ENCODE peak calls at places on chromosomes 7 and 10, in ten cellular contexts. U is activated CD4-positive, CD25-positive, alpha-beta regulatory T cell; K is NCI-H1436; C is T follicular helper cell; H is Daoy; R is T-helper 9 cell; Y is GM04503; E is left lung; Q is HTR-8/SVneo; I is iPS-NIHi11. F is an unnamed sample.

GRCh38 chr10:82037076-82037475 is 162.1 kb downstream of the NRG3 start:
- DNase-seq in U (no peak), K (no peak), C (no peak), H (no peak), R (no peak), Y (no peak), E (no peak), Q (no peak), I (no peak), F (no peak)

GRCh38 chr10:20879136-20879535 is 18.0 kb downstream of the NEBL start:
- DNase-seq in U (no peak), K (no peak), C (no peak), H (no peak), R (no peak), Y (no peak), E (no peak), Q (no peak), I (no peak), F (no peak)

GRCh38 chr7:157830331-157830730 is 493.5 kb downstream of the DNAJB6 start:
- DNase-seq in U (no peak), K (peak; percentile 72), C (no peak), H (no peak), R (no peak), Y (no peak), E (no peak), Q (no peak), I (no peak), F (no peak)

GRCh38 chr7:70647801-70648491 is 484.0 kb upstream of the GALNT17 start:
- DNase-seq in U (no peak), K (no peak), C (peak; percentile 45), H (peak; percentile 97), R (peak; percentile 69), Y (no peak), E (no peak), Q (peak; percentile 5), I (no peak), F (no peak)

GRCh38 chr7:115230882-115231508 is 309.1 kb downstream of the MDFIC start:
- DNase-seq in U (no peak), K (peak; percentile 42), C (no peak), H (peak; percentile 92), R (no peak), Y (peak; percentile 90), E (no peak), Q (no peak), I (peak; percentile 20), F (no peak)

GRCh38 chr10:78171633-78172032 is 138.0 kb downstream of the RPS24 start:
- DNase-seq in U (no peak), K (no peak), C (no peak), H (no peak), R (no peak), Y (no peak), E (no peak), Q (no peak), I (peak; percentile 59), F (peak; percentile 68)

GRCh38 chr7:139774376-139774775 is 3.4 kb downstream of the HIPK2 start:
- DNase-seq in U (no peak), K (no peak), C (no peak), H (peak; percentile 50), R (no peak), Y (peak; percentile 32), E (no peak), Q (peak; percentile 42), I (no peak), F (no peak)

GRCh38 chr10:79490400-79491081 is 21.8 kb upstream of the EIF5AL1 start:
- DNase-seq in U (no peak), K (no peak), C (no peak), H (no peak), R (no peak), Y (no peak), E (no peak), Q (no peak), I (no peak), F (peak; percentile 59)

GRCh38 chr7:133478591-133479135 is 225.8 kb downstream of the EXOC4 start:
- DNase-seq in U (no peak), K (peak; percentile 82), C (no peak), H (no peak), R (no peak), Y (no peak), E (no peak), Q (no peak), I (no peak), F (no peak)

GRCh38 chr7:137282043-137282442 is 61.5 kb downstream of the PTN start:
- DNase-seq in U (no peak), K (no peak), C (no peak), H (no peak), R (no peak), Y (no peak), E (no peak), Q (no peak), I (no peak), F (no peak)

GRCh38 chr7:33191326-33191725 is 62.0 kb downstream of the BBS9 start:
- DNase-seq in U (no peak), K (no peak), C (no peak), H (peak; percentile 17), R (no peak), Y (no peak), E (no peak), Q (no peak), I (no peak), F (no peak)

GRCh38 chr7:126856691-126857291 is 395.9 kb downstream of the GRM8 start:
- DNase-seq in U (no peak), K (no peak), C (no peak), H (no peak), R (no peak), Y (no peak), E (no peak), Q (peak; percentile 1), I (peak; percentile 55), F (no peak)

GRCh38 chr10:114279886-114280644 is 41.0 kb downstream of the VWA2 start:
- DNase-seq in U (no peak), K (no peak), C (no peak), H (no peak), R (no peak), Y (no peak), E (no peak), Q (no peak), I (no peak), F (no peak)

GRCh38 chr7:115417662-115418061 is 495.8 kb downstream of the MDFIC start:
- DNase-seq in U (no peak), K (no peak), C (no peak), H (no peak), R (no peak), Y (no peak), E (no peak), Q (no peak), I (peak; percentile 16), F (peak; percentile 51)

GRCh38 chr10:35577915-35578607 is 27.1 kb upstream of the GJD4 start:
- DNase-seq in U (no peak), K (no peak), C (no peak), H (no peak), R (no peak), Y (no peak), E (no peak), Q (no peak), I (no peak), F (no peak)

GRCh38 chr10:17250736-17251135 is 22.7 kb downstream of the VIM start:
- DNase-seq in U (no peak), K (no peak), C (no peak), H (no peak), R (no peak), Y (no peak), E (no peak), Q (no peak), I (no peak), F (no peak)

GRCh38 chr10:20313665-20314064 is 497.4 kb downstream of the PLXDC2 start:
- DNase-seq in U (no peak), K (no peak), C (no peak), H (no peak), R (no peak), Y (no peak), E (no peak), Q (no peak), I (no peak), F (no peak)

GRCh38 chr7:128836729-128837348 is 6.6 kb downstream of the FLNC start:
- DNase-seq in U (no peak), K (no peak), C (no peak), H (no peak), R (no peak), Y (no peak), E (no peak), Q (no peak), I (no peak), F (no peak)

GRCh38 chr10:52029628-52030027 is 284.5 kb upstream of the DKK1 start:
- DNase-seq in U (no peak), K (no peak), C (no peak), H (no peak), R (no peak), Y (no peak), E (no peak), Q (no peak), I (no peak), F (no peak)

GRCh38 chr10:70672165-70672992 is at the start of gene ADAMTS14:
- DNase-seq in U (no peak), K (peak; percentile 22), C (no peak), H (peak; percentile 48), R (no peak), Y (no peak), E (no peak), Q (peak; percentile 49), I (peak; percentile 88), F (peak; percentile 84)

GRCh38 chr7:82050792-82051191 is 280.9 kb upstream of the HGF start:
- DNase-seq in U (no peak), K (no peak), C (no peak), H (peak; percentile 48), R (no peak), Y (peak; percentile 45), E (no peak), Q (no peak), I (no peak), F (no peak)